ENCODE peak calls at places on chromosomes 5 and 9, in eight cellular contexts. M is DMS153, H is OCI-M1, V is T-cell, A is stomach, T is C1 segment of cervical spinal cord, S is bronchial epithelial cell, F is HT-29. I is an unnamed sample.

GRCh38 chr5:168020522-168021294 is 270.7 kb upstream of the WWC1 start:
- DNase-seq in M (no peak), H (no peak), V (no peak), A (no peak), T (no peak), S (no peak), F (peak; percentile 6), I (no peak)

GRCh38 chr9:134071149-134071548 is 3.3 kb upstream of the BRD3 start:
- DNase-seq in M (no peak), H (no peak), V (no peak), A (no peak), T (no peak), S (no peak), F (no peak), I (no peak)

GRCh38 chr5:114120166-114120565 is 241.7 kb upstream of the KCNN2 start:
- DNase-seq in M (no peak), H (no peak), V (no peak), A (no peak), T (no peak), S (no peak), F (no peak), I (no peak)

GRCh38 chr9:69755205-69755604 is 4.6 kb downstream of the PTAR1 start:
- DNase-seq in M (no peak), H (no peak), V (no peak), A (no peak), T (no peak), S (no peak), F (no peak), I (no peak)

GRCh38 chr5:113806250-113806649 is 292.8 kb downstream of the YTHDC2 start:
- DNase-seq in M (no peak), H (peak; percentile 46), V (no peak), A (no peak), T (no peak), S (peak; percentile 42), F (peak; percentile 5), I (no peak)

GRCh38 chr9:10045598-10045997 is 567.2 kb downstream of the PTPRD start:
- DNase-seq in M (peak; percentile 31), H (peak; percentile 100), V (no peak), A (no peak), T (no peak), S (peak; percentile 64), F (peak; percentile 28), I (no peak)

GRCh38 chr5:149729150-149729549 is 960 bp upstream of the PPARGC1B start:
- DNase-seq in M (no peak), H (no peak), V (no peak), A (no peak), T (no peak), S (no peak), F (no peak), I (no peak)

GRCh38 chr5:66717455-66718373 is 121.5 kb downstream of the MAST4 start:
- DNase-seq in M (peak; percentile 23), H (peak; percentile 29), V (no peak), A (no peak), T (no peak), S (no peak), F (no peak), I (peak; percentile 11)

GRCh38 chr9:112863214-112863613 is 27.5 kb downstream of the SLC46A2 start:
- DNase-seq in M (no peak), H (peak; percentile 41), V (no peak), A (no peak), T (no peak), S (no peak), F (no peak), I (no peak)

GRCh38 chr5:138962619-138963370 is 87.7 kb upstream of the LRRTM2 start:
- DNase-seq in M (no peak), H (no peak), V (no peak), A (no peak), T (no peak), S (no peak), F (no peak), I (no peak)

GRCh38 chr5:128436825-128437224 is 101.2 kb downstream of the FBN2 start:
- DNase-seq in M (no peak), H (no peak), V (no peak), A (no peak), T (no peak), S (peak; percentile 85), F (peak; percentile 52), I (no peak)

GRCh38 chr5:93285461-93285860 is 295.6 kb downstream of the NR2F1-AS1 start:
- DNase-seq in M (no peak), H (no peak), V (no peak), A (no peak), T (no peak), S (peak; percentile 20), F (no peak), I (no peak)

GRCh38 chr9:122807271-122807900 is 7.5 kb downstream of the OR1K1 start:
- DNase-seq in M (no peak), H (no peak), V (no peak), A (no peak), T (no peak), S (no peak), F (no peak), I (no peak)

GRCh38 chr5:59893436-59894227 is at the start of gene PDE4D:
- DNase-seq in M (peak; percentile 1), H (no peak), V (no peak), A (peak; percentile 63), T (no peak), S (peak; percentile 48), F (no peak), I (no peak)

GRCh38 chr5:12109075-12109688 is 204.9 kb upstream of the CTNND2 start:
- DNase-seq in M (no peak), H (no peak), V (no peak), A (no peak), T (no peak), S (no peak), F (no peak), I (no peak)

GRCh38 chr5:30981576-30981975 is 211.9 kb upstream of the CDH6 start:
- DNase-seq in M (no peak), H (no peak), V (no peak), A (no peak), T (no peak), S (no peak), F (no peak), I (no peak)

GRCh38 chr5:154309805-154310204 is 119.3 kb downstream of the GALNT10 start:
- DNase-seq in M (no peak), H (no peak), V (no peak), A (no peak), T (no peak), S (peak; percentile 44), F (no peak), I (no peak)

GRCh38 chr9:127445851-127446719 is 5.1 kb downstream of the RPL12 start:
- DNase-seq in M (no peak), H (no peak), V (no peak), A (no peak), T (no peak), S (no peak), F (peak; percentile 36), I (no peak)

GRCh38 chr9:92476962-92477361 is 5.3 kb downstream of the ASPN start:
- DNase-seq in M (no peak), H (no peak), V (no peak), A (no peak), T (no peak), S (no peak), F (no peak), I (no peak)

GRCh38 chr9:70949239-70949638 is 172.2 kb downstream of the TRPM3 start:
- DNase-seq in M (no peak), H (no peak), V (no peak), A (no peak), T (no peak), S (no peak), F (no peak), I (no peak)

GRCh38 chr9:38176256-38176655 is 107.2 kb upstream of the SHB start:
- DNase-seq in M (no peak), H (no peak), V (no peak), A (no peak), T (no peak), S (peak; percentile 80), F (no peak), I (no peak)

GRCh38 chr5:173639-174600 is 17.4 kb upstream of the LRRC14B start:
- DNase-seq in M (no peak), H (no peak), V (no peak), A (no peak), T (no peak), S (no peak), F (no peak), I (no peak)

GRCh38 chr9:87194471-87194870 is 247.2 kb upstream of the GAS1 start:
- DNase-seq in M (no peak), H (no peak), V (no peak), A (no peak), T (no peak), S (peak; percentile 80), F (no peak), I (no peak)

GRCh38 chr5:132714456-132715307 is 22.7 kb downstream of the KIF3A start:
- DNase-seq in M (no peak), H (peak; percentile 75), V (no peak), A (no peak), T (no peak), S (peak; percentile 20), F (peak; percentile 28), I (no peak)

GRCh38 chr5:91641730-91642350 is 258.7 kb upstream of the ARRDC3 start:
- DNase-seq in M (no peak), H (peak; percentile 81), V (no peak), A (no peak), T (no peak), S (peak; percentile 45), F (peak; percentile 83), I (no peak)

GRCh38 chr9:95796029-95796428 is 79.5 kb upstream of the ERCC6L2 start:
- DNase-seq in M (peak; percentile 96), H (no peak), V (no peak), A (no peak), T (no peak), S (no peak), F (no peak), I (peak; percentile 41)

GRCh38 chr5:180070726-180071417 is 687 bp downstream of the RNF130 start:
- DNase-seq in M (no peak), H (peak; percentile 64), V (no peak), A (peak; percentile 36), T (peak; percentile 22), S (peak; percentile 56), F (peak; percentile 38), I (peak; percentile 8)

GRCh38 chr9:38715684-38716083 is 4.2 kb downstream of the FAM240B start:
- DNase-seq in M (no peak), H (peak; percentile 11), V (no peak), A (no peak), T (no peak), S (no peak), F (no peak), I (no peak)

GRCh38 chr5:45680950-45681349 is 15.2 kb downstream of the HCN1 start:
- DNase-seq in M (no peak), H (no peak), V (no peak), A (no peak), T (no peak), S (no peak), F (no peak), I (no peak)

GRCh38 chr5:79011219-79011836 is 26.2 kb upstream of the ARSB start:
- DNase-seq in M (no peak), H (no peak), V (no peak), A (no peak), T (no peak), S (no peak), F (no peak), I (no peak)

GRCh38 chr5:147346006-147346561 is 111.3 kb downstream of the STK32A start:
- DNase-seq in M (no peak), H (no peak), V (no peak), A (no peak), T (no peak), S (no peak), F (peak; percentile 2), I (no peak)

GRCh38 chr9:28956111-28956880 is 1383.0 kb upstream of the C9orf72 start:
- DNase-seq in M (peak; percentile 51), H (no peak), V (no peak), A (no peak), T (no peak), S (no peak), F (no peak), I (no peak)

GRCh38 chr5:132136906-132137305 is 63.3 kb downstream of the CSF2 start:
- DNase-seq in M (no peak), H (no peak), V (no peak), A (no peak), T (no peak), S (peak; percentile 65), F (no peak), I (no peak)

GRCh38 chr5:174575043-174575442 is 149.3 kb upstream of the MSX2 start:
- DNase-seq in M (no peak), H (no peak), V (no peak), A (no peak), T (no peak), S (no peak), F (no peak), I (no peak)